ENCODE peak calls at places on chromosomes 13 and 19, in eight cellular contexts. Q is thoracic aorta; B is Calu3; S is right lobe of liver; H is stimulated activated naive CD4-positive, alpha-beta T cell; K is ELF-1; Z is cardiac muscle cell; D is activated CD4-positive, alpha-beta T cell treated with anti-CD3 and anti-CD28 coated beads, Interleukin-2, amount 50 U/mL, for 4 hours. U is an unnamed sample.

GRCh38 chr19:48090281-48090802 is 20.3 kb downstream of the PLA2G4C start:
- DNase-seq in Q (no peak), B (no peak), S (no peak), H (no peak), K (no peak), Z (no peak), D (no peak), U (peak; percentile 64)

GRCh38 chr19:40681039-40681438 is 9.4 kb downstream of the NUMBL start:
- DNase-seq in Q (no peak), B (no peak), S (no peak), H (no peak), K (no peak), Z (no peak), D (no peak), U (no peak)

GRCh38 chr19:17680235-17680722 is 7.9 kb downstream of the UNC13A start:
- DNase-seq in Q (peak; percentile 60), B (peak; percentile 60), S (peak; percentile 78), H (no peak), K (peak; percentile 21), Z (peak; percentile 58), D (no peak), U (peak; percentile 76)

GRCh38 chr13:97226013-97226412 is 3.9 kb downstream of the MBNL2 start:
- DNase-seq in Q (no peak), B (no peak), S (no peak), H (no peak), K (peak; percentile 66), Z (no peak), D (no peak), U (no peak)

GRCh38 chr19:41926861-41927809 is 1.1 kb downstream of the ERFL start:
- DNase-seq in Q (no peak), B (no peak), S (no peak), H (no peak), K (no peak), Z (no peak), D (no peak), U (no peak)

GRCh38 chr13:40476175-40476958 is 190.1 kb downstream of the FOXO1 start:
- DNase-seq in Q (no peak), B (no peak), S (no peak), H (no peak), K (no peak), Z (peak; percentile 80), D (no peak), U (peak; percentile 51)

GRCh38 chr19:55076321-55076720 is 652 bp downstream of the EPS8L1 start:
- DNase-seq in Q (no peak), B (no peak), S (no peak), H (no peak), K (no peak), Z (no peak), D (no peak), U (no peak)

GRCh38 chr19:2507109-2507508 is 31.2 kb downstream of the GADD45B start:
- DNase-seq in Q (no peak), B (peak; percentile 57), S (peak; percentile 57), H (peak; percentile 54), K (no peak), Z (peak; percentile 58), D (no peak), U (no peak)

GRCh38 chr13:40230833-40231266 is 435.6 kb downstream of the FOXO1 start:
- DNase-seq in Q (no peak), B (no peak), S (no peak), H (no peak), K (no peak), Z (peak; percentile 84), D (no peak), U (peak; percentile 34)

GRCh38 chr13:48539550-48539949 is 6.7 kb upstream of the RCBTB2 start:
- DNase-seq in Q (no peak), B (no peak), S (no peak), H (no peak), K (no peak), Z (no peak), D (no peak), U (peak; percentile 4)

GRCh38 chr19:40803857-40804782 is 5.1 kb downstream of the EGLN2 start:
- DNase-seq in Q (no peak), B (no peak), S (no peak), H (peak; percentile 81), K (no peak), Z (no peak), D (no peak), U (no peak)

GRCh38 chr19:13181747-13182388 is 31.7 kb downstream of the IER2 start:
- DNase-seq in Q (no peak), B (no peak), S (peak; percentile 70), H (no peak), K (no peak), Z (peak; percentile 85), D (peak; percentile 16), U (peak; percentile 81)

GRCh38 chr19:13262450-13262849 is 112.2 kb downstream of the IER2 start:
- DNase-seq in Q (no peak), B (no peak), S (no peak), H (peak; percentile 41), K (no peak), Z (peak; percentile 69), D (no peak), U (peak; percentile 68)

GRCh38 chr13:50033696-50034095 is 18.5 kb downstream of the KCNRG start:
- DNase-seq in Q (no peak), B (no peak), S (no peak), H (no peak), K (no peak), Z (peak; percentile 52), D (no peak), U (peak; percentile 6)

GRCh38 chr13:79660361-79660760 is 179.4 kb downstream of the NDFIP2 start:
- DNase-seq in Q (no peak), B (no peak), S (no peak), H (no peak), K (no peak), Z (no peak), D (no peak), U (no peak)

U was measured in AG08395.